ENCODE peak calls at places on chromosomes 1 and 21, in six cellular contexts. M is stimulated activated naive CD8-positive, alpha-beta T cell treated with anti-CD3 and anti-CD28 coated beads, Interleukin-15, amount 100 ng/mL, for 72 hours; H is lower lobe of right lung; S is fibroblast of the aortic adventitia; D is mesenchymal stem cell; B is activated CD4-positive, alpha-beta T cell treated with anti-CD3 and anti-CD28 coated beads for 24 hours. V is an unnamed sample.

GRCh38 chr1:230285351-230285750 is 140.8 kb downstream of the PGBD5 start:
- DNase-seq in M (no peak), H (peak; percentile 21), S (no peak), D (no peak), B (no peak), V (no peak)

GRCh38 chr1:58858344-58858673 is 74.5 kb upstream of the JUN start:
- DNase-seq in M (no peak), H (no peak), S (peak; percentile 27), D (no peak), B (no peak), V (no peak)

GRCh38 chr1:18716112-18716784 is 85.6 kb downstream of the PAX7 start:
- DNase-seq in M (no peak), H (no peak), S (no peak), D (no peak), B (no peak), V (no peak)

GRCh38 chr21:29174607-29175013 is 44.2 kb downstream of the MAP3K7CL start:
- DNase-seq in M (no peak), H (no peak), S (peak; percentile 56), D (no peak), B (no peak), V (no peak)

GRCh38 chr1:98940680-98941079 is 64.0 kb downstream of the PLPPR5 start:
- DNase-seq in M (no peak), H (no peak), S (peak; percentile 48), D (no peak), B (no peak), V (peak; percentile 82)

GRCh38 chr1:154556422-154556821 is 2.0 kb downstream of the UBE2Q1 start:
- DNase-seq in M (no peak), H (no peak), S (peak; percentile 53), D (peak; percentile 30), B (no peak), V (no peak)

GRCh38 chr1:23100074-23100748 is 68.4 kb downstream of the LUZP1 start:
- DNase-seq in M (peak; percentile 26), H (no peak), S (peak; percentile 84), D (peak; percentile 99), B (no peak), V (peak; percentile 98)

GRCh38 chr1:206001476-206001888 is 1.7 kb downstream of the RAB7B start:
- DNase-seq in M (no peak), H (no peak), S (peak; percentile 95), D (peak; percentile 94), B (peak; percentile 41), V (peak; percentile 90)

GRCh38 chr1:20633190-20634064 is at the start of gene PINK1:
- DNase-seq in M (peak; percentile 97), H (peak; percentile 87), S (peak; percentile 64), D (peak; percentile 59), B (peak; percentile 74), V (peak; percentile 64)

GRCh38 chr1:206479164-206480125 is 9.2 kb downstream of the IKBKE start:
- DNase-seq in M (peak; percentile 53), H (peak; percentile 75), S (peak; percentile 87), D (peak; percentile 76), B (peak; percentile 53), V (peak; percentile 78)

GRCh38 chr1:33234588-33234990 is 21.7 kb upstream of the ZNF362 start:
- DNase-seq in M (no peak), H (no peak), S (no peak), D (no peak), B (no peak), V (no peak)

GRCh38 chr1:117821782-117822447 is 107.5 kb downstream of the GDAP2 start:
- DNase-seq in M (no peak), H (no peak), S (peak; percentile 98), D (peak; percentile 94), B (no peak), V (peak; percentile 93)

GRCh38 chr1:227945891-227946623 is 1.7 kb downstream of the WNT9A start:
- DNase-seq in M (no peak), H (peak; percentile 84), S (peak; percentile 74), D (peak; percentile 65), B (no peak), V (peak; percentile 65)

GRCh38 chr1:160623860-160624259 is 23.0 kb downstream of the SLAMF1 start:
- DNase-seq in M (no peak), H (no peak), S (no peak), D (no peak), B (no peak), V (no peak)

GRCh38 chr1:47624531-47624930 is 186.7 kb downstream of the FOXD2 start:
- DNase-seq in M (no peak), H (no peak), S (no peak), D (no peak), B (no peak), V (no peak)

GRCh38 chr1:72635719-72636118 is 353.4 kb upstream of the NEGR1 start:
- DNase-seq in M (no peak), H (no peak), S (peak; percentile 2), D (peak; percentile 36), B (no peak), V (peak; percentile 4)

GRCh38 chr1:180560200-180560867 is 1.6 kb downstream of the OVAAL start:
- DNase-seq in M (no peak), H (no peak), S (no peak), D (no peak), B (no peak), V (no peak)

GRCh38 chr1:202130816-202131522 is 8.3 kb downstream of the GPR37L1 start:
- DNase-seq in M (no peak), H (no peak), S (no peak), D (no peak), B (no peak), V (no peak)

GRCh38 chr1:201937624-201938212 is 8.6 kb downstream of the LMOD1 start:
- DNase-seq in M (no peak), H (no peak), S (peak; percentile 77), D (peak; percentile 91), B (no peak), V (peak; percentile 87)

GRCh38 chr1:119859647-119860046 is 36.7 kb downstream of the ADAM30 start:
- DNase-seq in M (no peak), H (no peak), S (peak; percentile 68), D (peak; percentile 79), B (no peak), V (peak; percentile 67)

GRCh38 chr1:1968767-1969504 is 34.6 kb downstream of the CFAP74 start:
- DNase-seq in M (no peak), H (no peak), S (no peak), D (no peak), B (no peak), V (no peak)

GRCh38 chr1:41905103-41905675 is 13.5 kb downstream of the HIVEP3 start:
- DNase-seq in M (no peak), H (no peak), S (no peak), D (no peak), B (no peak), V (no peak)

GRCh38 chr1:77605246-77606026 is 77.0 kb downstream of the ZZZ3 start:
- DNase-seq in M (no peak), H (peak; percentile 75), S (peak; percentile 72), D (peak; percentile 81), B (no peak), V (peak; percentile 74)

GRCh38 chr21:45747802-45748445 is 104.4 kb downstream of the PCBP3 start:
- DNase-seq in M (no peak), H (no peak), S (peak; percentile 47), D (peak; percentile 36), B (no peak), V (no peak)

GRCh38 chr1:192104852-192105251 is 53.4 kb upstream of the RGS18 start:
- DNase-seq in M (no peak), H (no peak), S (peak; percentile 63), D (peak; percentile 71), B (no peak), V (peak; percentile 2)

GRCh38 chr21:22743085-22743484 is 1744.9 kb downstream of the NCAM2 start:
- DNase-seq in M (no peak), H (no peak), S (no peak), D (no peak), B (no peak), V (no peak)

GRCh38 chr1:45510972-45511527 is 10.6 kb downstream of the PRDX1 start:
- DNase-seq in M (no peak), H (no peak), S (no peak), D (no peak), B (no peak), V (no peak)

GRCh38 chr1:24694380-24694843 is 50.8 kb upstream of the CLIC4 start:
- DNase-seq in M (no peak), H (peak; percentile 47), S (peak; percentile 95), D (peak; percentile 90), B (no peak), V (peak; percentile 99)

GRCh38 chr1:9351654-9352271 is 59.1 kb downstream of the SPSB1 start:
- DNase-seq in M (no peak), H (no peak), S (no peak), D (no peak), B (no peak), V (no peak)

GRCh38 chr1:22838965-22839364 is 128.3 kb downstream of the EPHB2 start:
- DNase-seq in M (no peak), H (no peak), S (no peak), D (no peak), B (no peak), V (no peak)

GRCh38 chr1:12016182-12016581 is 3.1 kb upstream of the MIIP start:
- DNase-seq in M (no peak), H (no peak), S (no peak), D (no peak), B (no peak), V (no peak)

GRCh38 chr1:204287466-204287881 is 72.3 kb downstream of the PLEKHA6 start:
- DNase-seq in M (no peak), H (no peak), S (no peak), D (no peak), B (no peak), V (no peak)

GRCh38 chr1:8314346-8315280 is 3.3 kb upstream of the SLC45A1 start:
- DNase-seq in M (peak; percentile 34), H (peak; percentile 75), S (peak; percentile 81), D (peak; percentile 78), B (peak; percentile 19), V (peak; percentile 84)

GRCh38 chr1:98400446-98400845 is 261.1 kb upstream of the SNX7 start:
- DNase-seq in M (no peak), H (no peak), S (no peak), D (no peak), B (no peak), V (no peak)

GRCh38 chr1:242745079-242745478 is 220.6 kb upstream of the PLD5 start:
- DNase-seq in M (no peak), H (no peak), S (no peak), D (no peak), B (no peak), V (no peak)

GRCh38 chr21:42041711-42042110 is 29.4 kb upstream of the UMODL1 start:
- DNase-seq in M (no peak), H (peak; percentile 24), S (no peak), D (peak; percentile 37), B (no peak), V (no peak)

GRCh38 chr21:38531610-38532009 is 33.3 kb upstream of the ERG start:
- DNase-seq in M (no peak), H (no peak), S (peak; percentile 74), D (no peak), B (no peak), V (no peak)

V was measured in fibroblast of villous mesenchyme.